ENCODE peak calls at places on chromosomes 12 and 14, in five cellular contexts. One of them, this sample, is unnamed.

GRCh38 chr12:45166056-45166455 is 49.8 kb upstream of the ANO6 start:
- DNase-seq in fibroblast of mammary gland: peak; percentile 19
- DNase-seq in fibroblast of lung: no peak
- DNase-seq in AG04450: no peak
- DNase-seq in RWPE1: no peak
- DNase-seq in this sample: no peak

GRCh38 chr12:132726386-132726785 is 15.7 kb downstream of the PGAM5 start:
- DNase-seq in AG04450: no peak
- DNase-seq in RWPE1: no peak
- DNase-seq in fibroblast of lung: no peak
- DNase-seq in fibroblast of mammary gland: no peak
- DNase-seq in this sample: no peak

GRCh38 chr12:69987453-69988102 is 162.6 kb downstream of the MYRFL start:
- DNase-seq in RWPE1: peak; percentile 68
- DNase-seq in fibroblast of lung: peak; percentile 89
- DNase-seq in AG04450: peak; percentile 72
- DNase-seq in fibroblast of mammary gland: peak; percentile 92
- DNase-seq in this sample: peak; percentile 95

GRCh38 chr14:89792489-89793366 is 161.8 kb downstream of the EFCAB11 start:
- DNase-seq in RWPE1: no peak
- DNase-seq in AG04450: no peak
- DNase-seq in fibroblast of mammary gland: peak; percentile 81
- DNase-seq in fibroblast of lung: peak; percentile 83
- DNase-seq in this sample: no peak

GRCh38 chr14:58109761-58110160 is 42.3 kb downstream of the ARMH4 start:
- DNase-seq in fibroblast of lung: no peak
- DNase-seq in fibroblast of mammary gland: no peak
- DNase-seq in AG04450: no peak
- DNase-seq in RWPE1: no peak
- DNase-seq in this sample: no peak

GRCh38 chr12:24950231-24950834 is 1.4 kb upstream of the BCAT1 start:
- DNase-seq in AG04450: no peak
- DNase-seq in fibroblast of lung: no peak
- DNase-seq in RWPE1: no peak
- DNase-seq in fibroblast of mammary gland: no peak
- DNase-seq in this sample: no peak

GRCh38 chr12:6229224-6229748 is 29.1 kb downstream of the CD9 start:
- DNase-seq in fibroblast of lung: peak; percentile 58
- DNase-seq in AG04450: no peak
- DNase-seq in fibroblast of mammary gland: no peak
- DNase-seq in RWPE1: no peak
- DNase-seq in this sample: peak; percentile 92

GRCh38 chr12:19620222-19620621 is 180.9 kb downstream of the AEBP2 start:
- DNase-seq in RWPE1: peak; percentile 55
- DNase-seq in fibroblast of mammary gland: no peak
- DNase-seq in fibroblast of lung: peak; percentile 28
- DNase-seq in AG04450: no peak
- DNase-seq in this sample: peak; percentile 16

GRCh38 chr14:39581474-39581873 is 149.2 kb upstream of the FBXO33 start:
- DNase-seq in AG04450: no peak
- DNase-seq in fibroblast of lung: no peak
- DNase-seq in fibroblast of mammary gland: peak; percentile 19
- DNase-seq in RWPE1: no peak
- DNase-seq in this sample: no peak
- TF ChIP-seq CTCF in AG04450: no peak
- TF ChIP-seq CTCF in fibroblast of lung: no peak
- TF ChIP-seq CTCF in fibroblast of mammary gland: peak; percentile 15
- TF ChIP-seq CTCF in RWPE1: peak; percentile 10
- TF ChIP-seq CTCF in this sample: no peak

DNA sequence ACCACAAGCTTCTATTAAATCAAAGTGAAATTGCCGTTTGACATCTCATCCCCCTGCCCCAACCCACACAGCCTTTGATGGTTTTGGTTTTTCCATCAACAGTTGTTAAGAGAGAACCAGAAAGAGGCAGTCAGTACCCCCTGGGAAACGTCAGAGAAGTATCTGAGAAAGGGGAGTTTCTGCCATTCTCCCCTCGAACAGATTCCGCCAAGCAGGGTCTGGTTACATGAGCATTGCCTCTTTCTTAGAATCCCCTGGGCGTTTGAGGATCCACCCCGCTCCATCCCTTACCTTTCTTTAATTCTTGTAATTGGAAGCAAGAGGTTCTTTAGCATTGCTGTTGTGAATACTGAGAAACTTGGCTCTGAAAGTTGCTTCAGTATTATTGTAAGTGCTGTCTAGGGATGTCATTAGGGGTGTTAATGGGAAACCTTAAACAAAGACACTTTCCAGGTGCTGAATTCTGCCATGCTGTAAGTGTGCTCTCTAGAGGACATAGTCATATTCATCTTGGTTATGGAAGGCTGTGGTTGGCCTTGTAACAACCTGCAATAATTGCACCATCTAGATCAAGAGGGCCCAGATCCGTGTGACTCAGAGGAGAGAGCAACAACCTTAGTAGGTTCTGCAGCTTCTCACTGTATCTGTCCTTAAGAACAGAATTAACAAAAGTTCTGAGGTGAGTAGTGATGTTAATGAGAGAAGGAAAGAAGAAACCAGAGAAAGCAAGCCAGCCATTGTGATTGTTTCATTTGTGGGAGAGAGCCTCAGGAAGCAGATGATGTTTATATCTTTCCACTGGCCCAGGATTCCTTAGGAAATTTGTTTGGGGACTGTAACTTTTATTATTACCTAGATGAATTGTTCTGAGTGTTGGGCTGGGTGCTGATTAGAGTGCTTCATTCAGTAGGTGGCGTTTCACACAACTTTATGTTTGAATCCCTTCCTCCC is 8.9 kb downstream of the TMBIM6 start:
- DNase-seq in fibroblast of lung: peak; percentile 84
- DNase-seq in RWPE1: peak; percentile 44
- DNase-seq in fibroblast of mammary gland: peak; percentile 82
- DNase-seq in AG04450: no peak
- DNase-seq in this sample: peak; percentile 90
- TF ChIP-seq CTCF in fibroblast of lung: no peak
- TF ChIP-seq CTCF in RWPE1: no peak
- TF ChIP-seq CTCF in fibroblast of mammary gland: no peak
- TF ChIP-seq CTCF in AG04450: no peak
- TF ChIP-seq CTCF in this sample: peak; percentile 14

GRCh38 chr12:58695263-58695662 is 225.0 kb downstream of the LRIG3 start:
- DNase-seq in RWPE1: no peak
- DNase-seq in fibroblast of mammary gland: no peak
- DNase-seq in fibroblast of lung: no peak
- DNase-seq in AG04450: no peak
- DNase-seq in this sample: no peak
- TF ChIP-seq CTCF in RWPE1: no peak
- TF ChIP-seq CTCF in fibroblast of mammary gland: no peak
- TF ChIP-seq CTCF in fibroblast of lung: no peak
- TF ChIP-seq CTCF in AG04450: no peak
- TF ChIP-seq CTCF in this sample: no peak

GRCh38 chr12:121345151-121345810 is 6.9 kb downstream of the ANAPC5 start:
- DNase-seq in RWPE1: no peak
- DNase-seq in fibroblast of lung: no peak
- DNase-seq in fibroblast of mammary gland: no peak
- DNase-seq in AG04450: no peak
- DNase-seq in this sample: peak; percentile 51
- TF ChIP-seq CTCF in RWPE1: no peak
- TF ChIP-seq CTCF in fibroblast of lung: no peak
- TF ChIP-seq CTCF in fibroblast of mammary gland: no peak
- TF ChIP-seq CTCF in AG04450: no peak
- TF ChIP-seq CTCF in this sample: no peak

GRCh38 chr14:28630100-28630499 is 136.5 kb upstream of the FOXG1 start:
- DNase-seq in RWPE1: no peak
- DNase-seq in fibroblast of lung: no peak
- DNase-seq in fibroblast of mammary gland: no peak
- DNase-seq in AG04450: no peak
- DNase-seq in this sample: no peak
- TF ChIP-seq CTCF in RWPE1: no peak
- TF ChIP-seq CTCF in fibroblast of lung: no peak
- TF ChIP-seq CTCF in fibroblast of mammary gland: no peak
- TF ChIP-seq CTCF in AG04450: no peak
- TF ChIP-seq CTCF in this sample: no peak

GRCh38 chr14:104708606-104709268 is 15.3 kb upstream of the ADSS1 start:
- DNase-seq in fibroblast of mammary gland: peak; percentile 58
- DNase-seq in RWPE1: peak; percentile 80
- DNase-seq in fibroblast of lung: peak; percentile 55
- DNase-seq in AG04450: no peak
- DNase-seq in this sample: no peak
- TF ChIP-seq CTCF in fibroblast of mammary gland: peak; percentile 92
- TF ChIP-seq CTCF in RWPE1: peak; percentile 95
- TF ChIP-seq CTCF in fibroblast of lung: peak; percentile 98
- TF ChIP-seq CTCF in AG04450: peak; percentile 97
- TF ChIP-seq CTCF in this sample: peak; percentile 97

DNA sequence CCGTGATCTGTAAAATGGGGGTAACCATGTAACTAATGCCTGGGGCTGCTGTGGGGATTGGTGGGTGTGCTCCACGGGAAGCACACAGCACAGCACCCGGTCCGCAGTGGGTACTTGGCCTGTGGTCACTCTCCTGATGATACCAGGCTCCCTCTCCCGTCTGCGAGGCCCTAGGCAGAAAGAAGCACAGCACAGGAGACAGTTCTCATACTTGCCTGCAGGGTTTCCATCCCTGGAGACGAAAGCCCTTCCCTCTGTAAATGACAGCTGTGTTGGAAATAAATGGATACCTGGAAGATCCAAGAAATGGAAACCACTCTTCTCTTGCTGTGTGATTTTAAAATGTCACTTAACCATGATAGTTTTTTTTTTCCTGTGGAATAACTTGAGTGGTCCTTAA is 7.9 kb upstream of the PRMT8 start:
- DNase-seq in AG04450: no peak
- DNase-seq in fibroblast of mammary gland: no peak
- DNase-seq in RWPE1: no peak
- DNase-seq in fibroblast of lung: no peak
- DNase-seq in this sample: no peak
- TF ChIP-seq CTCF in AG04450: no peak
- TF ChIP-seq CTCF in fibroblast of mammary gland: no peak
- TF ChIP-seq CTCF in RWPE1: no peak
- TF ChIP-seq CTCF in fibroblast of lung: no peak
- TF ChIP-seq CTCF in this sample: no peak

GRCh38 chr12:124709722-124710656 is 142.6 kb upstream of the NCOR2 start:
- DNase-seq in AG04450: peak; percentile 50
- DNase-seq in RWPE1: no peak
- DNase-seq in fibroblast of mammary gland: peak; percentile 72
- DNase-seq in fibroblast of lung: peak; percentile 74
- DNase-seq in this sample: no peak
- TF ChIP-seq CTCF in AG04450: peak; percentile 57
- TF ChIP-seq CTCF in RWPE1: no peak
- TF ChIP-seq CTCF in fibroblast of mammary gland: peak; percentile 33
- TF ChIP-seq CTCF in fibroblast of lung: peak; percentile 38
- TF ChIP-seq CTCF in this sample: no peak

This sample was measured in mammary epithelial cell.